ENCODE peak calls at places on chromosome 13, in ten cellular contexts. One of them, this sample, is unnamed.

GRCh38 chr13:110409581-110409992 is 102.5 kb downstream of the COL4A2 start:
- DNase-seq in GM19239: no peak
- DNase-seq in Caco-2: no peak
- DNase-seq in HFF-Myc: no peak
- DNase-seq in natural killer cell: no peak
- DNase-seq in heart right ventricle: no peak
- DNase-seq in endothelial cell: no peak
- DNase-seq in stromal cell of bone marrow: peak; percentile 46
- DNase-seq in right atrium auricular region: peak; percentile 78
- DNase-seq in T-cell: no peak
- DNase-seq in this sample: no peak

GRCh38 chr13:33236021-33236420 is 49.5 kb downstream of the STARD13 start:
- DNase-seq in stromal cell of bone marrow: peak; percentile 66
- DNase-seq in natural killer cell: no peak
- DNase-seq in Caco-2: no peak
- DNase-seq in HFF-Myc: no peak
- DNase-seq in heart right ventricle: no peak
- DNase-seq in T-cell: no peak
- DNase-seq in right atrium auricular region: no peak
- DNase-seq in GM19239: no peak
- DNase-seq in endothelial cell: no peak
- DNase-seq in this sample: no peak

GRCh38 chr13:29946093-29946492 is 95.7 kb upstream of the UBL3 start:
- DNase-seq in HFF-Myc: no peak
- DNase-seq in natural killer cell: no peak
- DNase-seq in right atrium auricular region: no peak
- DNase-seq in heart right ventricle: no peak
- DNase-seq in GM19239: no peak
- DNase-seq in Caco-2: no peak
- DNase-seq in endothelial cell: no peak
- DNase-seq in stromal cell of bone marrow: no peak
- DNase-seq in T-cell: no peak
- DNase-seq in this sample: no peak

GRCh38 chr13:41554626-41555386 is 97.5 kb downstream of the RGCC start:
- DNase-seq in heart right ventricle: no peak
- DNase-seq in HFF-Myc: no peak
- DNase-seq in Caco-2: no peak
- DNase-seq in T-cell: no peak
- DNase-seq in endothelial cell: no peak
- DNase-seq in GM19239: peak; percentile 46
- DNase-seq in right atrium auricular region: no peak
- DNase-seq in stromal cell of bone marrow: no peak
- DNase-seq in natural killer cell: no peak
- DNase-seq in this sample: no peak

GRCh38 chr13:74651121-74651520 is 516.9 kb upstream of the KLF12 start:
- DNase-seq in right atrium auricular region: no peak
- DNase-seq in heart right ventricle: no peak
- DNase-seq in GM19239: no peak
- DNase-seq in HFF-Myc: no peak
- DNase-seq in endothelial cell: no peak
- DNase-seq in natural killer cell: no peak
- DNase-seq in stromal cell of bone marrow: no peak
- DNase-seq in T-cell: no peak
- DNase-seq in Caco-2: no peak
- DNase-seq in this sample: no peak

GRCh38 chr13:58823701-58824100 is 1192.2 kb downstream of the PCDH17 start:
- DNase-seq in right atrium auricular region: no peak
- DNase-seq in endothelial cell: no peak
- DNase-seq in stromal cell of bone marrow: no peak
- DNase-seq in HFF-Myc: no peak
- DNase-seq in GM19239: no peak
- DNase-seq in heart right ventricle: no peak
- DNase-seq in T-cell: no peak
- DNase-seq in Caco-2: no peak
- DNase-seq in natural killer cell: no peak
- DNase-seq in this sample: no peak

GRCh38 chr13:111474136-111475002 is 153.9 kb downstream of the TEX29 start:
- DNase-seq in stromal cell of bone marrow: peak; percentile 17
- DNase-seq in HFF-Myc: peak; percentile 1
- DNase-seq in heart right ventricle: no peak
- DNase-seq in natural killer cell: no peak
- DNase-seq in T-cell: no peak
- DNase-seq in GM19239: peak; percentile 44
- DNase-seq in Caco-2: no peak
- DNase-seq in right atrium auricular region: peak; percentile 50
- DNase-seq in endothelial cell: peak; percentile 23
- DNase-seq in this sample: peak; percentile 70

GRCh38 chr13:44410328-44410859 is 36.8 kb downstream of the SERP2 start:
- DNase-seq in heart right ventricle: no peak
- DNase-seq in natural killer cell: no peak
- DNase-seq in T-cell: no peak
- DNase-seq in HFF-Myc: no peak
- DNase-seq in Caco-2: no peak
- DNase-seq in endothelial cell: no peak
- DNase-seq in GM19239: no peak
- DNase-seq in stromal cell of bone marrow: no peak
- DNase-seq in right atrium auricular region: no peak
- DNase-seq in this sample: no peak

GRCh38 chr13:36344173-36344572 is 2.0 kb downstream of the SPART start:
- DNase-seq in natural killer cell: no peak
- DNase-seq in stromal cell of bone marrow: no peak
- DNase-seq in T-cell: no peak
- DNase-seq in Caco-2: no peak
- DNase-seq in heart right ventricle: no peak
- DNase-seq in GM19239: no peak
- DNase-seq in right atrium auricular region: no peak
- DNase-seq in endothelial cell: no peak
- DNase-seq in HFF-Myc: no peak
- DNase-seq in this sample: no peak

GRCh38 chr13:76754414-76754813 is 131.8 kb downstream of the KCTD12 start:
- DNase-seq in GM19239: no peak
- DNase-seq in Caco-2: no peak
- DNase-seq in heart right ventricle: no peak
- DNase-seq in right atrium auricular region: no peak
- DNase-seq in HFF-Myc: no peak
- DNase-seq in stromal cell of bone marrow: no peak
- DNase-seq in T-cell: no peak
- DNase-seq in endothelial cell: no peak
- DNase-seq in natural killer cell: no peak
- DNase-seq in this sample: no peak

GRCh38 chr13:25608181-25608580 is 236.4 kb downstream of the ATP8A2 start:
- DNase-seq in GM19239: no peak
- DNase-seq in right atrium auricular region: no peak
- DNase-seq in Caco-2: no peak
- DNase-seq in endothelial cell: no peak
- DNase-seq in T-cell: no peak
- DNase-seq in HFF-Myc: no peak
- DNase-seq in stromal cell of bone marrow: no peak
- DNase-seq in heart right ventricle: no peak
- DNase-seq in natural killer cell: no peak
- DNase-seq in this sample: no peak

GRCh38 chr13:98677398-98677797 is 75.1 kb downstream of the SLC15A1 start:
- DNase-seq in heart right ventricle: no peak
- DNase-seq in GM19239: no peak
- DNase-seq in Caco-2: no peak
- DNase-seq in HFF-Myc: no peak
- DNase-seq in stromal cell of bone marrow: peak; percentile 27
- DNase-seq in T-cell: no peak
- DNase-seq in natural killer cell: no peak
- DNase-seq in endothelial cell: no peak
- DNase-seq in right atrium auricular region: no peak
- DNase-seq in this sample: no peak

GRCh38 chr13:97240789-97241734 is 18.9 kb downstream of the MBNL2 start:
- DNase-seq in endothelial cell: no peak
- DNase-seq in GM19239: no peak
- DNase-seq in T-cell: no peak
- DNase-seq in stromal cell of bone marrow: no peak
- DNase-seq in HFF-Myc: no peak
- DNase-seq in heart right ventricle: no peak
- DNase-seq in Caco-2: no peak
- DNase-seq in right atrium auricular region: no peak
- DNase-seq in natural killer cell: no peak
- DNase-seq in this sample: no peak

GRCh38 chr13:59425211-59425721 is 738.5 kb downstream of the DIAPH3 start:
- DNase-seq in T-cell: no peak
- DNase-seq in HFF-Myc: no peak
- DNase-seq in GM19239: no peak
- DNase-seq in right atrium auricular region: no peak
- DNase-seq in heart right ventricle: no peak
- DNase-seq in stromal cell of bone marrow: no peak
- DNase-seq in endothelial cell: no peak
- DNase-seq in Caco-2: no peak
- DNase-seq in natural killer cell: no peak
- DNase-seq in this sample: no peak

This sample was measured in HuH-7.